ENCODE peak calls at places on chromosomes 13 and 19, in ten cellular contexts. B is astrocyte, E is IMR-90, W is endodermal cell, V is NT2/D1, Y is HCT116, U is endothelial cell of umbilical vein, G is mesenchymal stem cell, S is GM23248, P is fibroblast of lung. C is an unnamed sample.

GRCh38 chr19:38869836-38870607 is 8.1 kb downstream of the RINL start:
- DNase-seq in B (no peak), P (peak; percentile 44), S (peak; percentile 77), Y (no peak), V (no peak), G (peak; percentile 65), E (peak; percentile 45), U (peak; percentile 61), W (peak; percentile 91), C (peak; percentile 83)

GRCh38 chr19:14432817-14433453 is at the start of gene PKN1:
- DNase-seq in P (peak; percentile 36), U (peak; percentile 21), G (no peak), E (no peak), B (no peak), S (peak; percentile 75), W (peak; percentile 84), V (peak; percentile 30), Y (no peak), C (peak; percentile 77)

GRCh38 chr19:54430306-54431254 is 15.3 kb downstream of the TTYH1 start:
- DNase-seq in U (peak; percentile 49), E (no peak), V (no peak), G (peak; percentile 68), W (peak; percentile 95), B (no peak), Y (peak; percentile 21), P (peak; percentile 28), S (peak; percentile 55), C (peak; percentile 68)

GRCh38 chr13:29969286-29969685 is 118.9 kb upstream of the UBL3 start:
- DNase-seq in P (peak; percentile 39), S (peak; percentile 93), B (peak; percentile 99), Y (no peak), G (no peak), U (no peak), E (peak; percentile 92), V (no peak), W (no peak), C (peak; percentile 46)

GRCh38 chr19:18860725-18861124 is 29.0 kb downstream of the UPF1 start:
- DNase-seq in Y (no peak), G (no peak), S (no peak), E (no peak), W (no peak), U (no peak), B (no peak), P (no peak), V (no peak), C (no peak)

GRCh38 chr13:27524981-27525975 is 74.9 kb upstream of the MTIF3 start:
- DNase-seq in W (no peak), U (no peak), Y (no peak), V (no peak), B (no peak), G (no peak), S (no peak), E (no peak), P (no peak), C (no peak)

GRCh38 chr19:10517361-10517759 is at the start of gene S1PR5:
- DNase-seq in Y (no peak), B (no peak), E (no peak), V (no peak), S (peak; percentile 54), G (peak; percentile 62), W (peak; percentile 85), U (no peak), P (no peak), C (peak; percentile 76)

GRCh38 chr13:93244141-93244917 is 17.7 kb downstream of the GPC6 start:
- DNase-seq in U (no peak), P (peak; percentile 56), E (peak; percentile 67), V (no peak), G (peak; percentile 70), B (peak; percentile 75), W (peak; percentile 70), Y (no peak), S (peak; percentile 81), C (peak; percentile 75)

GRCh38 chr19:39304701-39305571 is 8.7 kb downstream of the IFNL1 start:
- DNase-seq in B (no peak), S (no peak), W (peak; percentile 56), U (no peak), Y (no peak), V (no peak), E (no peak), G (no peak), P (no peak), C (no peak)

GRCh38 chr13:44573071-44573470 is 3.1 kb downstream of the TSC22D1 start:
- DNase-seq in P (no peak), W (peak; percentile 66), U (no peak), B (no peak), E (no peak), S (peak; percentile 5), Y (no peak), G (no peak), V (no peak), C (no peak)

GRCh38 chr19:3521104-3521445 is 15.0 kb downstream of the FZR1 start:
- DNase-seq in V (no peak), P (no peak), S (no peak), G (no peak), Y (no peak), E (no peak), B (no peak), U (no peak), W (no peak), C (no peak)
- H3K9ac ChIP-seq in V (peak overlapping the region; percentile 12), P (no peak overlapping the region), S (no peak overlapping the region), G (no peak overlapping the region), Y (no peak overlapping the region), E (no peak overlapping the region), B (no peak overlapping the region), U (no peak overlapping the region), W (no peak overlapping the region), C (no peak overlapping the region)

GRCh38 chr19:45440873-45441654 is 17.3 kb upstream of the ERCC1 start:
- DNase-seq in B (peak; percentile 37), U (no peak), P (no peak), E (peak; percentile 57), G (peak; percentile 79), W (peak; percentile 80), V (no peak), S (peak; percentile 66), Y (no peak), C (peak; percentile 47)
- H3K9ac ChIP-seq in B (no peak overlapping the region), U (no peak overlapping the region), P (no peak overlapping the region), E (no peak overlapping the region), G (peak overlapping the region; percentile 36), W (no peak overlapping the region), V (peak overlapping the region; percentile 57), S (peak overlapping the region; percentile 87), Y (peak overlapping the region; percentile 72), C (peak overlapping the region; percentile 82)

GRCh38 chr13:73341748-73342147 is 282.9 kb downstream of the KLF5 start:
- DNase-seq in G (peak; percentile 47), S (peak; percentile 81), E (peak; percentile 44), Y (no peak), V (no peak), B (peak; percentile 79), U (peak; percentile 12), P (no peak), W (peak; percentile 62), C (peak; percentile 51)
- H3K9ac ChIP-seq in G (no peak overlapping the region), S (no peak overlapping the region), E (no peak overlapping the region), Y (no peak overlapping the region), V (no peak overlapping the region), B (no peak overlapping the region), U (no peak overlapping the region), P (no peak overlapping the region), W (no peak overlapping the region), C (no peak overlapping the region)

DNA sequence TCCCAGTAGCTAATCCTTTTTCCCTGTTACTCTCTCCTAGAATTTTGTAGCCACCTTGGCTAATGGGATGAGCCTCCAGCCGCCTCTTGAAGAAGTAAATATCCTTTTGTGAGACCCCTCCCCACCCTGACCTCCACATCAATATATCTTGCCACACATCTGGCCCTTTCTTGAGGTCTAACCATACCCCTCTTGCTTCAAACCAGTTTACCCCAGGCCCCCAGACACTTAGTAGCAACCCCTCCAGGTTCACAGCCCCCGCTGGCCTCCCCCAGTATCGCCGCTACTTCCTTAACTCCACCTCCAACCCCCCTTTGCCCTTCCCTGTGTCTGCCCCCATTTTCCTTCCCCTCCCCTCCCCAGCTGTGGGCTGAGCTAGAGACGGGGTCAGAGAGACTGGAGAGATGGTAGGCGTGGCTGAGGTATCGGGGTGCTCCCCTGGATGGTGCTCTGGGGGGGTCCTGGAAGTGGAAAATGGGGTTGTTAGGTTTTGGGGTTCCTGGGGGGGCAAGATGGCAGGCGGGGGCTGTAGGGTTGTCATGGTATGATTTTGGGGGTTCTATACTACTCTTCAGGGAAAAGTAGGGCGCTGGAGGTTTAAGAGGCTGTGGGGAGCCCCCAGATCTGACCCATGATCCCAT is 2.9 kb downstream of the PRMT1 start:
- DNase-seq in V (no peak), P (no peak), G (no peak), S (no peak), Y (no peak), E (no peak), U (no peak), B (no peak), W (peak; percentile 62), C (no peak)
- H3K9ac ChIP-seq in V (peak overlapping the region; percentile 21), P (no peak overlapping the region), G (peak overlapping the region; percentile 78), S (peak overlapping the region; percentile 33), Y (peak overlapping the region; percentile 27), E (peak overlapping the region; percentile 57), U (no peak overlapping the region), B (peak overlapping the region; percentile 61), W (peak overlapping the region; percentile 2), C (peak overlapping the region; percentile 73)

GRCh38 chr13:105773241-105773640 is 762.2 kb downstream of the EFNB2 start:
- DNase-seq in W (no peak), B (no peak), S (no peak), Y (no peak), U (no peak), E (no peak), P (no peak), V (no peak), G (peak; percentile 26), C (no peak)

GRCh38 chr13:105778196-105778595 is 757.3 kb downstream of the EFNB2 start:
- DNase-seq in Y (no peak), S (no peak), U (no peak), G (peak; percentile 60), P (peak; percentile 33), B (peak; percentile 92), V (no peak), W (no peak), E (peak; percentile 35), C (peak; percentile 38)

GRCh38 chr13:105773887-105774538 is 761.4 kb downstream of the EFNB2 start:
- DNase-seq in E (peak; percentile 57), W (no peak), S (no peak), V (no peak), G (peak; percentile 94), B (peak; percentile 96), P (peak; percentile 30), Y (peak; percentile 63), U (peak; percentile 21), C (peak; percentile 78)

GRCh38 chr13:105774739-105775460 is 760.6 kb downstream of the EFNB2 start:
- DNase-seq in P (no peak), S (no peak), B (peak; percentile 93), U (peak; percentile 3), V (no peak), Y (peak; percentile 80), W (peak; percentile 55), E (peak; percentile 2), G (peak; percentile 87), C (no peak)
- H3K9ac ChIP-seq in P (no peak overlapping the region), S (no peak overlapping the region), B (no peak overlapping the region), U (no peak overlapping the region), V (no peak overlapping the region), Y (peak overlapping the region; percentile 34), W (no peak overlapping the region), E (no peak overlapping the region), G (no peak overlapping the region), C (no peak overlapping the region)

C was measured in adipocyte.